ENCODE peak calls at places on chromosome 19, in four cellular contexts. One of them, this sample, is unnamed.

GRCh38 chr19:44764975-44765948 is 12.4 kb upstream of the CBLC start:
- DNase-seq in NCI-H2171: no peak
- DNase-seq in HFF-Myc: no peak
- DNase-seq in right lobe of liver: peak; percentile 78
- DNase-seq in this sample: no peak

GRCh38 chr19:15897026-15897737 is 692 bp downstream of the CYP4F2 start:
- DNase-seq in HFF-Myc: no peak
- DNase-seq in right lobe of liver: peak; percentile 45
- DNase-seq in NCI-H2171: no peak
- DNase-seq in this sample: no peak

GRCh38 chr19:39677931-39678889 is 22.5 kb downstream of the LGALS16 start:
- DNase-seq in HFF-Myc: no peak
- DNase-seq in right lobe of liver: peak; percentile 42
- DNase-seq in NCI-H2171: no peak
- DNase-seq in this sample: no peak

GRCh38 chr19:7870571-7871279 is 3.5 kb downstream of the PRR36 start:
- DNase-seq in NCI-H2171: peak; percentile 26
- DNase-seq in HFF-Myc: no peak
- DNase-seq in right lobe of liver: no peak
- DNase-seq in this sample: peak; percentile 30

GRCh38 chr19:38173324-38174041 is 50.5 kb downstream of the DPF1 start:
- DNase-seq in right lobe of liver: no peak
- DNase-seq in NCI-H2171: peak; percentile 85
- DNase-seq in HFF-Myc: no peak
- DNase-seq in this sample: no peak

GRCh38 chr19:41225238-41226052 is 6.4 kb downstream of the AXL start:
- DNase-seq in NCI-H2171: no peak
- DNase-seq in right lobe of liver: peak; percentile 24
- DNase-seq in HFF-Myc: peak; percentile 98
- DNase-seq in this sample: no peak

GRCh38 chr19:29450306-29450705 is 75.5 kb upstream of the VSTM2B start:
- DNase-seq in HFF-Myc: no peak
- DNase-seq in right lobe of liver: no peak
- DNase-seq in NCI-H2171: no peak
- DNase-seq in this sample: no peak

GRCh38 chr19:50518091-50519005 is 4.6 kb upstream of the ASPDH start:
- DNase-seq in HFF-Myc: no peak
- DNase-seq in NCI-H2171: no peak
- DNase-seq in right lobe of liver: no peak
- DNase-seq in this sample: no peak

GRCh38 chr19:4914736-4915501 is 5.6 kb downstream of the UHRF1 start:
- DNase-seq in NCI-H2171: no peak
- DNase-seq in HFF-Myc: peak; percentile 89
- DNase-seq in right lobe of liver: no peak
- DNase-seq in this sample: no peak

GRCh38 chr19:35718345-35719041 is 690 bp downstream of the KMT2B start:
- DNase-seq in HFF-Myc: no peak
- DNase-seq in NCI-H2171: no peak
- DNase-seq in right lobe of liver: peak; percentile 59
- DNase-seq in this sample: peak; percentile 46

GRCh38 chr19:45010306-45010705 is 9.0 kb downstream of the RELB start:
- DNase-seq in NCI-H2171: no peak
- DNase-seq in right lobe of liver: no peak
- DNase-seq in HFF-Myc: no peak
- DNase-seq in this sample: no peak

GRCh38 chr19:32651729-32652140 is 23.2 kb downstream of the ANKRD27 start:
- DNase-seq in right lobe of liver: no peak
- DNase-seq in HFF-Myc: no peak
- DNase-seq in NCI-H2171: no peak
- DNase-seq in this sample: no peak

GRCh38 chr19:16197188-16197621 is 506 bp upstream of the AP1M1 start:
- DNase-seq in HFF-Myc: no peak
- DNase-seq in NCI-H2171: no peak
- DNase-seq in right lobe of liver: no peak
- DNase-seq in this sample: no peak

GRCh38 chr19:44735011-44735410 is 13.5 kb upstream of the BCL3 start:
- DNase-seq in HFF-Myc: no peak
- DNase-seq in NCI-H2171: no peak
- DNase-seq in right lobe of liver: no peak
- DNase-seq in this sample: no peak

GRCh38 chr19:7788178-7788932 is 25.3 kb downstream of the CLEC4M start:
- DNase-seq in HFF-Myc: no peak
- DNase-seq in NCI-H2171: peak; percentile 39
- DNase-seq in right lobe of liver: no peak
- DNase-seq in this sample: no peak

GRCh38 chr19:10835089-10835753 is 791 bp downstream of the TMED1 start:
- DNase-seq in HFF-Myc: no peak
- DNase-seq in right lobe of liver: peak; percentile 55
- DNase-seq in NCI-H2171: no peak
- DNase-seq in this sample: no peak

GRCh38 chr19:8585894-8586750 is 8.9 kb upstream of the MYO1F start:
- DNase-seq in NCI-H2171: no peak
- DNase-seq in HFF-Myc: no peak
- DNase-seq in right lobe of liver: peak; percentile 55
- DNase-seq in this sample: peak; percentile 30

GRCh38 chr19:18596752-18597157 is 8.2 kb downstream of the REX1BD start:
- DNase-seq in HFF-Myc: no peak
- DNase-seq in right lobe of liver: peak; percentile 73
- DNase-seq in NCI-H2171: no peak
- DNase-seq in this sample: no peak

This sample was measured in NK-92 treated with Interleukin-12 subunit alpha and Interleukin-12 subunit beta, amount 100 ng/mL, for 24 hours.